ENCODE peak calls at places on chromosomes 4 and X, in ten cellular contexts. R is CD4-positive, alpha-beta T cell; B is HCT116; L is naive thymus-derived CD8-positive, alpha-beta T cell; C is GF-D8; U is stimulated activated CD8-positive, alpha-beta memory T cell treated with anti-CD3 and anti-CD28 coated beads, Interleukin-7, amount 100 ng/mL, for 24 hours; A is AG10803; X is NCI-H1092 treated with DMSO at 0.1 percent for 48 hours; D is left cardiac atrium; H is cardiac fibroblast. W is an unnamed sample.

GRCh38 chr4:61666248-61666647 is 466.1 kb downstream of the ADGRL3 start:
- DNase-seq in B (no peak), U (no peak), A (no peak), H (no peak), C (no peak), R (no peak), D (no peak), L (no peak), X (no peak), W (no peak)

GRCh38 chrX:107849747-107850478 is 24.2 kb downstream of the MID2 start:
- DNase-seq in L (no peak), A (peak; percentile 8), X (no peak), R (no peak), H (peak; percentile 14), C (no peak), D (no peak), U (no peak), B (no peak), W (no peak)

GRCh38 chr4:47463235-47463956 is at the start of gene COMMD8:
- DNase-seq in B (peak; percentile 89), C (peak; percentile 82), H (peak; percentile 98), X (peak; percentile 93), L (peak; percentile 96), A (peak; percentile 92), U (peak; percentile 94), D (peak; percentile 98), R (peak; percentile 98), W (peak; percentile 92)

GRCh38 chr4:137032242-137032641 is 500.1 kb downstream of the PCDH18 start:
- DNase-seq in R (no peak), A (no peak), D (no peak), C (no peak), L (no peak), B (no peak), H (peak; percentile 8), X (peak; percentile 97), U (no peak), W (peak; percentile 1)

GRCh38 chr4:183348136-183348535 is 25.9 kb upstream of the CLDN24 start:
- DNase-seq in H (no peak), B (no peak), C (no peak), A (no peak), U (no peak), L (no peak), X (no peak), D (no peak), R (no peak), W (no peak)

GRCh38 chr4:41437264-41437566 is 100.7 kb upstream of the LIMCH1 start:
- DNase-seq in B (no peak), R (no peak), H (no peak), D (no peak), X (no peak), A (no peak), C (no peak), L (no peak), U (no peak), W (no peak)

GRCh38 chrX:113330416-113330815 is 489.8 kb upstream of the AMOT start:
- DNase-seq in H (peak; percentile 12), L (no peak), B (no peak), C (no peak), X (no peak), A (peak; percentile 16), U (no peak), R (no peak), D (no peak), W (no peak)

GRCh38 chr4:89283226-89283974 is 24.2 kb downstream of the GPRIN3 start:
- DNase-seq in C (no peak), B (no peak), L (peak; percentile 46), A (peak; percentile 18), U (no peak), R (no peak), H (peak; percentile 65), X (no peak), D (no peak), W (no peak)

GRCh38 chr4:30722916-30723270 is 2.7 kb downstream of the PCDH7 start:
- DNase-seq in L (no peak), H (no peak), R (no peak), C (no peak), X (no peak), D (no peak), U (no peak), A (no peak), B (no peak), W (no peak)

GRCh38 chrX:153582896-153583295 is 16.0 kb downstream of the CCNQ start:
- DNase-seq in X (no peak), L (peak; percentile 43), C (peak; percentile 61), U (peak; percentile 18), A (no peak), R (peak; percentile 42), D (no peak), B (no peak), H (peak; percentile 20), W (no peak)

GRCh38 chr4:121784975-121785374 is 16.1 kb upstream of the EXOSC9 start:
- DNase-seq in C (no peak), R (no peak), X (no peak), L (no peak), H (peak; percentile 99), U (no peak), A (peak; percentile 99), B (no peak), D (no peak), W (peak; percentile 83)

GRCh38 chr4:156832886-156833285 is 138.7 kb downstream of the PDGFC start:
- DNase-seq in X (no peak), H (peak; percentile 24), U (no peak), A (no peak), C (no peak), B (no peak), D (no peak), L (no peak), R (no peak), W (no peak)

GRCh38 chrX:71542411-71542810 is 9.5 kb downstream of the OGT start:
- DNase-seq in U (no peak), L (no peak), R (no peak), H (peak; percentile 75), A (peak; percentile 77), D (no peak), B (no peak), X (no peak), C (peak; percentile 0), W (no peak)

GRCh38 chr4:70515342-70516245 is 2.8 kb upstream of the AMTN start:
- DNase-seq in U (no peak), R (no peak), A (no peak), C (no peak), L (no peak), X (no peak), H (peak; percentile 90), B (no peak), D (no peak), W (peak; percentile 51)

W was measured in HS-27A.